ENCODE peak calls at places on chromosomes 16 and 17, in seven cellular contexts. One of them, this sample, is unnamed.

GRCh38 chr16:4693956-4694663 is 748 bp downstream of the NUDT16L1 start:
- DNase-seq in activated naive CD4-positive, alpha-beta T cell: no peak
- DNase-seq in activated CD8-positive, alpha-beta memory T cell treated with anti-CD3 and anti-CD28 coated beads for 1 hour: no peak
- DNase-seq in stimulated activated CD4-positive, alpha-beta T cell treated with anti-CD3 and anti-CD28 coated beads, Interleukin-1b, Interleukin-23, amount 100 ng/mL, for 24 hours: peak
- DNase-seq in ACHN: peak
- DNase-seq in NCI-H1417: no peak
- DNase-seq in non-pigmented ciliary epithelial cell: peak
- DNase-seq in this sample: peak

GRCh38 chr17:34816806-34817205 is 144.5 kb downstream of the CCT6B start:
- DNase-seq in activated naive CD4-positive, alpha-beta T cell: no peak
- DNase-seq in activated CD8-positive, alpha-beta memory T cell treated with anti-CD3 and anti-CD28 coated beads for 1 hour: no peak
- DNase-seq in stimulated activated CD4-positive, alpha-beta T cell treated with anti-CD3 and anti-CD28 coated beads, Interleukin-1b, Interleukin-23, amount 100 ng/mL, for 24 hours: no peak
- DNase-seq in ACHN: no peak
- DNase-seq in NCI-H1417: no peak
- DNase-seq in non-pigmented ciliary epithelial cell: no peak
- DNase-seq in this sample: no peak

GRCh38 chr17:66661411-66661843 is 173.5 kb upstream of the CACNG5 start:
- DNase-seq in activated naive CD4-positive, alpha-beta T cell: no peak
- DNase-seq in activated CD8-positive, alpha-beta memory T cell treated with anti-CD3 and anti-CD28 coated beads for 1 hour: no peak
- DNase-seq in stimulated activated CD4-positive, alpha-beta T cell treated with anti-CD3 and anti-CD28 coated beads, Interleukin-1b, Interleukin-23, amount 100 ng/mL, for 24 hours: no peak
- DNase-seq in ACHN: peak
- DNase-seq in NCI-H1417: no peak
- DNase-seq in non-pigmented ciliary epithelial cell: no peak
- DNase-seq in this sample: no peak

GRCh38 chr17:66441012-66441703 is 138.7 kb downstream of the PRKCA start:
- DNase-seq in activated naive CD4-positive, alpha-beta T cell: no peak
- DNase-seq in activated CD8-positive, alpha-beta memory T cell treated with anti-CD3 and anti-CD28 coated beads for 1 hour: no peak
- DNase-seq in stimulated activated CD4-positive, alpha-beta T cell treated with anti-CD3 and anti-CD28 coated beads, Interleukin-1b, Interleukin-23, amount 100 ng/mL, for 24 hours: no peak
- DNase-seq in ACHN: no peak
- DNase-seq in NCI-H1417: no peak
- DNase-seq in non-pigmented ciliary epithelial cell: no peak
- DNase-seq in this sample: peak

GRCh38 chr16:28974007-28974436 is 556 bp upstream of the SPNS1 start:
- DNase-seq in activated naive CD4-positive, alpha-beta T cell: no peak
- DNase-seq in activated CD8-positive, alpha-beta memory T cell treated with anti-CD3 and anti-CD28 coated beads for 1 hour: no peak
- DNase-seq in stimulated activated CD4-positive, alpha-beta T cell treated with anti-CD3 and anti-CD28 coated beads, Interleukin-1b, Interleukin-23, amount 100 ng/mL, for 24 hours: no peak
- DNase-seq in ACHN: peak
- DNase-seq in NCI-H1417: peak
- DNase-seq in non-pigmented ciliary epithelial cell: peak
- DNase-seq in this sample: peak

GRCh38 chr17:83014297-83014696 is 65.1 kb upstream of the METRNL start:
- DNase-seq in activated naive CD4-positive, alpha-beta T cell: no peak
- DNase-seq in activated CD8-positive, alpha-beta memory T cell treated with anti-CD3 and anti-CD28 coated beads for 1 hour: no peak
- DNase-seq in stimulated activated CD4-positive, alpha-beta T cell treated with anti-CD3 and anti-CD28 coated beads, Interleukin-1b, Interleukin-23, amount 100 ng/mL, for 24 hours: no peak
- DNase-seq in ACHN: no peak
- DNase-seq in NCI-H1417: no peak
- DNase-seq in non-pigmented ciliary epithelial cell: no peak
- DNase-seq in this sample: no peak

GRCh38 chr16:50207652-50208051 is 54.5 kb downstream of the TENT4B start:
- DNase-seq in activated naive CD4-positive, alpha-beta T cell: no peak
- DNase-seq in activated CD8-positive, alpha-beta memory T cell treated with anti-CD3 and anti-CD28 coated beads for 1 hour: no peak
- DNase-seq in stimulated activated CD4-positive, alpha-beta T cell treated with anti-CD3 and anti-CD28 coated beads, Interleukin-1b, Interleukin-23, amount 100 ng/mL, for 24 hours: no peak
- DNase-seq in ACHN: peak
- DNase-seq in NCI-H1417: no peak
- DNase-seq in non-pigmented ciliary epithelial cell: no peak
- DNase-seq in this sample: no peak

GRCh38 chr17:2018716-2019490 is 6.2 kb downstream of the RTN4RL1 start:
- DNase-seq in activated naive CD4-positive, alpha-beta T cell: no peak
- DNase-seq in activated CD8-positive, alpha-beta memory T cell treated with anti-CD3 and anti-CD28 coated beads for 1 hour: no peak
- DNase-seq in stimulated activated CD4-positive, alpha-beta T cell treated with anti-CD3 and anti-CD28 coated beads, Interleukin-1b, Interleukin-23, amount 100 ng/mL, for 24 hours: no peak
- DNase-seq in ACHN: no peak
- DNase-seq in NCI-H1417: peak
- DNase-seq in non-pigmented ciliary epithelial cell: no peak
- DNase-seq in this sample: peak

GRCh38 chr17:11900103-11900502 is 97.2 kb downstream of the ZNF18 start:
- DNase-seq in activated naive CD4-positive, alpha-beta T cell: no peak
- DNase-seq in activated CD8-positive, alpha-beta memory T cell treated with anti-CD3 and anti-CD28 coated beads for 1 hour: no peak
- DNase-seq in stimulated activated CD4-positive, alpha-beta T cell treated with anti-CD3 and anti-CD28 coated beads, Interleukin-1b, Interleukin-23, amount 100 ng/mL, for 24 hours: no peak
- DNase-seq in ACHN: no peak
- DNase-seq in NCI-H1417: no peak
- DNase-seq in non-pigmented ciliary epithelial cell: no peak
- DNase-seq in this sample: no peak

GRCh38 chr16:84839054-84839453 is 19.3 kb downstream of the CRISPLD2 start:
- DNase-seq in activated naive CD4-positive, alpha-beta T cell: no peak
- DNase-seq in activated CD8-positive, alpha-beta memory T cell treated with anti-CD3 and anti-CD28 coated beads for 1 hour: no peak
- DNase-seq in stimulated activated CD4-positive, alpha-beta T cell treated with anti-CD3 and anti-CD28 coated beads, Interleukin-1b, Interleukin-23, amount 100 ng/mL, for 24 hours: no peak
- DNase-seq in ACHN: peak
- DNase-seq in NCI-H1417: no peak
- DNase-seq in non-pigmented ciliary epithelial cell: no peak
- DNase-seq in this sample: no peak

GRCh38 chr16:67395105-67395457 is 1.8 kb upstream of the TPPP3 start:
- DNase-seq in activated naive CD4-positive, alpha-beta T cell: no peak
- DNase-seq in activated CD8-positive, alpha-beta memory T cell treated with anti-CD3 and anti-CD28 coated beads for 1 hour: no peak
- DNase-seq in stimulated activated CD4-positive, alpha-beta T cell treated with anti-CD3 and anti-CD28 coated beads, Interleukin-1b, Interleukin-23, amount 100 ng/mL, for 24 hours: no peak
- DNase-seq in ACHN: no peak
- DNase-seq in NCI-H1417: no peak
- DNase-seq in non-pigmented ciliary epithelial cell: no peak
- DNase-seq in this sample: no peak

GRCh38 chr17:48718781-48719641 is 3.3 kb downstream of the PRAC1 start:
- DNase-seq in activated naive CD4-positive, alpha-beta T cell: no peak
- DNase-seq in activated CD8-positive, alpha-beta memory T cell treated with anti-CD3 and anti-CD28 coated beads for 1 hour: no peak
- DNase-seq in stimulated activated CD4-positive, alpha-beta T cell treated with anti-CD3 and anti-CD28 coated beads, Interleukin-1b, Interleukin-23, amount 100 ng/mL, for 24 hours: no peak
- DNase-seq in ACHN: no peak
- DNase-seq in NCI-H1417: no peak
- DNase-seq in non-pigmented ciliary epithelial cell: no peak
- DNase-seq in this sample: no peak

GRCh38 chr17:82311971-82312370 is 5.4 kb downstream of the CD7 start:
- DNase-seq in activated naive CD4-positive, alpha-beta T cell: no peak
- DNase-seq in activated CD8-positive, alpha-beta memory T cell treated with anti-CD3 and anti-CD28 coated beads for 1 hour: no peak
- DNase-seq in stimulated activated CD4-positive, alpha-beta T cell treated with anti-CD3 and anti-CD28 coated beads, Interleukin-1b, Interleukin-23, amount 100 ng/mL, for 24 hours: no peak
- DNase-seq in ACHN: no peak
- DNase-seq in NCI-H1417: no peak
- DNase-seq in non-pigmented ciliary epithelial cell: no peak
- DNase-seq in this sample: no peak

GRCh38 chr17:67052720-67053437 is 8.5 kb downstream of the CACNG1 start:
- DNase-seq in activated naive CD4-positive, alpha-beta T cell: no peak
- DNase-seq in activated CD8-positive, alpha-beta memory T cell treated with anti-CD3 and anti-CD28 coated beads for 1 hour: no peak
- DNase-seq in stimulated activated CD4-positive, alpha-beta T cell treated with anti-CD3 and anti-CD28 coated beads, Interleukin-1b, Interleukin-23, amount 100 ng/mL, for 24 hours: no peak
- DNase-seq in ACHN: no peak
- DNase-seq in NCI-H1417: no peak
- DNase-seq in non-pigmented ciliary epithelial cell: no peak
- DNase-seq in this sample: no peak

GRCh38 chr17:40070895-40071719 is 8.3 kb downstream of the THRA start:
- DNase-seq in activated naive CD4-positive, alpha-beta T cell: no peak
- DNase-seq in activated CD8-positive, alpha-beta memory T cell treated with anti-CD3 and anti-CD28 coated beads for 1 hour: no peak
- DNase-seq in stimulated activated CD4-positive, alpha-beta T cell treated with anti-CD3 and anti-CD28 coated beads, Interleukin-1b, Interleukin-23, amount 100 ng/mL, for 24 hours: no peak
- DNase-seq in ACHN: peak
- DNase-seq in NCI-H1417: peak
- DNase-seq in non-pigmented ciliary epithelial cell: no peak
- DNase-seq in this sample: peak

GRCh38 chr16:10333321-10334032 is 52.4 kb upstream of the ATF7IP2 start:
- DNase-seq in activated naive CD4-positive, alpha-beta T cell: no peak
- DNase-seq in activated CD8-positive, alpha-beta memory T cell treated with anti-CD3 and anti-CD28 coated beads for 1 hour: no peak
- DNase-seq in stimulated activated CD4-positive, alpha-beta T cell treated with anti-CD3 and anti-CD28 coated beads, Interleukin-1b, Interleukin-23, amount 100 ng/mL, for 24 hours: no peak
- DNase-seq in ACHN: no peak
- DNase-seq in NCI-H1417: no peak
- DNase-seq in non-pigmented ciliary epithelial cell: no peak
- DNase-seq in this sample: no peak

GRCh38 chr16:2960183-2961010 is 3.7 kb upstream of the KREMEN2 start:
- DNase-seq in activated naive CD4-positive, alpha-beta T cell: no peak
- DNase-seq in activated CD8-positive, alpha-beta memory T cell treated with anti-CD3 and anti-CD28 coated beads for 1 hour: no peak
- DNase-seq in stimulated activated CD4-positive, alpha-beta T cell treated with anti-CD3 and anti-CD28 coated beads, Interleukin-1b, Interleukin-23, amount 100 ng/mL, for 24 hours: no peak
- DNase-seq in ACHN: no peak
- DNase-seq in NCI-H1417: no peak
- DNase-seq in non-pigmented ciliary epithelial cell: no peak
- DNase-seq in this sample: no peak

GRCh38 chr17:35082073-35082657 is 18.7 kb upstream of the RFFL start:
- DNase-seq in activated naive CD4-positive, alpha-beta T cell: no peak
- DNase-seq in activated CD8-positive, alpha-beta memory T cell treated with anti-CD3 and anti-CD28 coated beads for 1 hour: no peak
- DNase-seq in stimulated activated CD4-positive, alpha-beta T cell treated with anti-CD3 and anti-CD28 coated beads, Interleukin-1b, Interleukin-23, amount 100 ng/mL, for 24 hours: no peak
- DNase-seq in ACHN: peak
- DNase-seq in NCI-H1417: no peak
- DNase-seq in non-pigmented ciliary epithelial cell: no peak
- DNase-seq in this sample: peak

GRCh38 chr17:2214887-2215615 is 88.5 kb downstream of the SMG6 start:
- DNase-seq in activated naive CD4-positive, alpha-beta T cell: no peak
- DNase-seq in activated CD8-positive, alpha-beta memory T cell treated with anti-CD3 and anti-CD28 coated beads for 1 hour: no peak
- DNase-seq in stimulated activated CD4-positive, alpha-beta T cell treated with anti-CD3 and anti-CD28 coated beads, Interleukin-1b, Interleukin-23, amount 100 ng/mL, for 24 hours: no peak
- DNase-seq in ACHN: no peak
- DNase-seq in NCI-H1417: no peak
- DNase-seq in non-pigmented ciliary epithelial cell: no peak
- DNase-seq in this sample: no peak

GRCh38 chr17:80981062-80981902 is 10.4 kb upstream of the CHMP6 start:
- DNase-seq in activated naive CD4-positive, alpha-beta T cell: peak
- DNase-seq in activated CD8-positive, alpha-beta memory T cell treated with anti-CD3 and anti-CD28 coated beads for 1 hour: no peak
- DNase-seq in stimulated activated CD4-positive, alpha-beta T cell treated with anti-CD3 and anti-CD28 coated beads, Interleukin-1b, Interleukin-23, amount 100 ng/mL, for 24 hours: no peak
- DNase-seq in ACHN: peak
- DNase-seq in NCI-H1417: no peak
- DNase-seq in non-pigmented ciliary epithelial cell: no peak
- DNase-seq in this sample: no peak

GRCh38 chr16:82091225-82091624 is 56.2 kb downstream of the HSD17B2 start:
- DNase-seq in activated naive CD4-positive, alpha-beta T cell: no peak
- DNase-seq in activated CD8-positive, alpha-beta memory T cell treated with anti-CD3 and anti-CD28 coated beads for 1 hour: no peak
- DNase-seq in stimulated activated CD4-positive, alpha-beta T cell treated with anti-CD3 and anti-CD28 coated beads, Interleukin-1b, Interleukin-23, amount 100 ng/mL, for 24 hours: no peak
- DNase-seq in ACHN: peak
- DNase-seq in NCI-H1417: no peak
- DNase-seq in non-pigmented ciliary epithelial cell: peak
- DNase-seq in this sample: no peak